ENCODE peak calls at places on chromosomes 2 and 18, in nine cellular contexts. One of them, this sample, is unnamed.

GRCh38 chr2:133369896-133370295 is 198.4 kb downstream of the NCKAP5 start:
- DNase-seq in thoracic aorta: no peak
- DNase-seq in A549: no peak
- DNase-seq in lower leg skin: no peak
- DNase-seq in Peyer's patch: no peak
- DNase-seq in cardiac muscle cell: no peak
- DNase-seq in suprapubic skin: no peak
- DNase-seq in HL-60: no peak
- DNase-seq in hepatocyte: no peak
- DNase-seq in this sample: no peak

GRCh38 chr18:4636957-4637356 is 181.8 kb upstream of the DLGAP1 start:
- DNase-seq in thoracic aorta: no peak
- DNase-seq in A549: no peak
- DNase-seq in lower leg skin: no peak
- DNase-seq in Peyer's patch: no peak
- DNase-seq in cardiac muscle cell: no peak
- DNase-seq in suprapubic skin: no peak
- DNase-seq in HL-60: no peak
- DNase-seq in hepatocyte: no peak
- DNase-seq in this sample: no peak

GRCh38 chr18:8367217-8367988 is 241.8 kb upstream of the RAB12 start:
- DNase-seq in thoracic aorta: no peak
- DNase-seq in A549: no peak
- DNase-seq in lower leg skin: no peak
- DNase-seq in Peyer's patch: no peak
- DNase-seq in cardiac muscle cell: peak; percentile 77
- DNase-seq in suprapubic skin: no peak
- DNase-seq in HL-60: no peak
- DNase-seq in hepatocyte: peak; percentile 70
- DNase-seq in this sample: peak; percentile 8

GRCh38 chr2:221465776-221466175 is 106.3 kb downstream of the EPHA4 start:
- DNase-seq in thoracic aorta: no peak
- DNase-seq in A549: no peak
- DNase-seq in lower leg skin: no peak
- DNase-seq in Peyer's patch: no peak
- DNase-seq in cardiac muscle cell: no peak
- DNase-seq in suprapubic skin: no peak
- DNase-seq in HL-60: no peak
- DNase-seq in hepatocyte: no peak
- DNase-seq in this sample: no peak

GRCh38 chr2:225429718-225430117 is 30.2 kb downstream of the NYAP2 start:
- DNase-seq in thoracic aorta: no peak
- DNase-seq in A549: no peak
- DNase-seq in lower leg skin: no peak
- DNase-seq in Peyer's patch: no peak
- DNase-seq in cardiac muscle cell: peak; percentile 8
- DNase-seq in suprapubic skin: no peak
- DNase-seq in HL-60: no peak
- DNase-seq in hepatocyte: peak; percentile 81
- DNase-seq in this sample: peak; percentile 10

GRCh38 chr18:78984941-78985784 is 5.5 kb downstream of the SALL3 start:
- DNase-seq in thoracic aorta: no peak
- DNase-seq in A549: peak; percentile 7
- DNase-seq in lower leg skin: no peak
- DNase-seq in Peyer's patch: no peak
- DNase-seq in cardiac muscle cell: peak; percentile 73
- DNase-seq in suprapubic skin: no peak
- DNase-seq in HL-60: no peak
- DNase-seq in hepatocyte: no peak
- DNase-seq in this sample: peak; percentile 38

GRCh38 chr2:17646838-17647701 is 106.5 kb downstream of the SMC6 start:
- DNase-seq in thoracic aorta: no peak
- DNase-seq in A549: no peak
- DNase-seq in lower leg skin: no peak
- DNase-seq in Peyer's patch: no peak
- DNase-seq in cardiac muscle cell: no peak
- DNase-seq in suprapubic skin: no peak
- DNase-seq in HL-60: no peak
- DNase-seq in hepatocyte: no peak
- DNase-seq in this sample: no peak

GRCh38 chr2:160039166-160039903 is 23.1 kb downstream of the PLA2R1 start:
- DNase-seq in thoracic aorta: no peak
- DNase-seq in A549: no peak
- DNase-seq in lower leg skin: no peak
- DNase-seq in Peyer's patch: no peak
- DNase-seq in cardiac muscle cell: no peak
- DNase-seq in suprapubic skin: no peak
- DNase-seq in HL-60: no peak
- DNase-seq in hepatocyte: no peak
- DNase-seq in this sample: peak; percentile 67

GRCh38 chr2:21142149-21142548 is 18.4 kb downstream of the TDRD15 start:
- DNase-seq in thoracic aorta: no peak
- DNase-seq in A549: no peak
- DNase-seq in lower leg skin: no peak
- DNase-seq in Peyer's patch: no peak
- DNase-seq in cardiac muscle cell: no peak
- DNase-seq in suprapubic skin: no peak
- DNase-seq in HL-60: no peak
- DNase-seq in hepatocyte: no peak
- DNase-seq in this sample: peak; percentile 30

GRCh38 chr2:232207174-232207573 is 171.4 kb upstream of the ALPP start:
- DNase-seq in thoracic aorta: no peak
- DNase-seq in A549: no peak
- DNase-seq in lower leg skin: no peak
- DNase-seq in Peyer's patch: no peak
- DNase-seq in cardiac muscle cell: no peak
- DNase-seq in suprapubic skin: no peak
- DNase-seq in HL-60: no peak
- DNase-seq in hepatocyte: no peak
- DNase-seq in this sample: no peak

GRCh38 chr2:241703128-241703604 is 1.3 kb downstream of the ING5 start:
- DNase-seq in thoracic aorta: no peak
- DNase-seq in A549: peak; percentile 26
- DNase-seq in lower leg skin: no peak
- DNase-seq in Peyer's patch: no peak
- DNase-seq in cardiac muscle cell: no peak
- DNase-seq in suprapubic skin: no peak
- DNase-seq in HL-60: no peak
- DNase-seq in hepatocyte: no peak
- DNase-seq in this sample: no peak

GRCh38 chr18:676069-676468 is 18.6 kb downstream of the TYMS start:
- DNase-seq in thoracic aorta: no peak
- DNase-seq in A549: no peak
- DNase-seq in lower leg skin: no peak
- DNase-seq in Peyer's patch: no peak
- DNase-seq in cardiac muscle cell: no peak
- DNase-seq in suprapubic skin: no peak
- DNase-seq in HL-60: no peak
- DNase-seq in hepatocyte: no peak
- DNase-seq in this sample: no peak

GRCh38 chr2:80269806-80270205 is 34.7 kb downstream of the LRRTM1 start:
- DNase-seq in thoracic aorta: no peak
- DNase-seq in A549: no peak
- DNase-seq in lower leg skin: no peak
- DNase-seq in Peyer's patch: no peak
- DNase-seq in cardiac muscle cell: no peak
- DNase-seq in suprapubic skin: no peak
- DNase-seq in HL-60: no peak
- DNase-seq in hepatocyte: peak; percentile 28
- DNase-seq in this sample: no peak

GRCh38 chr2:102313025-102313424 is 1.7 kb downstream of the IL1RL1 start:
- DNase-seq in thoracic aorta: no peak
- DNase-seq in A549: no peak
- DNase-seq in lower leg skin: no peak
- DNase-seq in Peyer's patch: no peak
- DNase-seq in cardiac muscle cell: no peak
- DNase-seq in suprapubic skin: no peak
- DNase-seq in HL-60: no peak
- DNase-seq in hepatocyte: no peak
- DNase-seq in this sample: peak; percentile 98

GRCh38 chr18:13051950-13052349 is 60.8 kb downstream of the CEP192 start:
- DNase-seq in thoracic aorta: no peak
- DNase-seq in A549: no peak
- DNase-seq in lower leg skin: no peak
- DNase-seq in Peyer's patch: peak; percentile 64
- DNase-seq in cardiac muscle cell: no peak
- DNase-seq in suprapubic skin: no peak
- DNase-seq in HL-60: peak; percentile 47
- DNase-seq in hepatocyte: no peak
- DNase-seq in this sample: peak; percentile 63

GRCh38 chr2:215403441-215404356 is 32.2 kb downstream of the FN1 start:
- DNase-seq in thoracic aorta: no peak
- DNase-seq in A549: no peak
- DNase-seq in lower leg skin: no peak
- DNase-seq in Peyer's patch: no peak
- DNase-seq in cardiac muscle cell: no peak
- DNase-seq in suprapubic skin: no peak
- DNase-seq in HL-60: no peak
- DNase-seq in hepatocyte: no peak
- DNase-seq in this sample: no peak

GRCh38 chr2:131063501-131064283 is 29.6 kb downstream of the FAM168B start:
- DNase-seq in thoracic aorta: no peak
- DNase-seq in A549: no peak
- DNase-seq in lower leg skin: no peak
- DNase-seq in Peyer's patch: peak; percentile 17
- DNase-seq in cardiac muscle cell: no peak
- DNase-seq in suprapubic skin: no peak
- DNase-seq in HL-60: no peak
- DNase-seq in hepatocyte: no peak
- DNase-seq in this sample: no peak

GRCh38 chr2:85326406-85326945 is 1.3 kb downstream of the TGOLN2 start:
- DNase-seq in thoracic aorta: no peak
- DNase-seq in A549: no peak
- DNase-seq in lower leg skin: no peak
- DNase-seq in Peyer's patch: peak; percentile 74
- DNase-seq in cardiac muscle cell: no peak
- DNase-seq in suprapubic skin: no peak
- DNase-seq in HL-60: no peak
- DNase-seq in hepatocyte: no peak
- DNase-seq in this sample: peak; percentile 33

GRCh38 chr2:127220102-127220806 is at the start of gene CYP27C1:
- DNase-seq in thoracic aorta: no peak
- DNase-seq in A549: peak; percentile 28
- DNase-seq in lower leg skin: no peak
- DNase-seq in Peyer's patch: no peak
- DNase-seq in cardiac muscle cell: peak; percentile 69
- DNase-seq in suprapubic skin: no peak
- DNase-seq in HL-60: no peak
- DNase-seq in hepatocyte: peak; percentile 54
- DNase-seq in this sample: no peak

DNA sequence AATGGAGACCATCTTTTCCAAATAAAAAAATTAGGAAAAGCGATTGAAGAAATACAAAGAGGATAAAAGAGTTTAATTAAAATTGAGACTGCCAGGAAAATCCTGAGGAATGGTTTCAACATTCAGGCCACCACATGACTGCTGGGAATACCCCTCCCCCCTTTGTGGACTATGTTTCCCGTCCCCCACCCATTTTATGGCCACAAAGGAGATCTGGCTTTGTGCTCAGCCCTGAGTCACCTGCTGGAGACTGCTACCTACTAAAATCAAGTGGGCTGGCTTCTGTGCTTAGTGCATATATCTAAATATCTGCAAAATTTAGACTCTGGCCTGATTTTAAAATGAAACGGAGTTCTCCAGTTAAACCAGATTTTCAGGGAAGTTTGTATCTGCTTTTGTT is 10.1 kb downstream of the RND3 start:
- DNase-seq in thoracic aorta: no peak
- DNase-seq in A549: no peak
- DNase-seq in lower leg skin: no peak
- DNase-seq in Peyer's patch: peak; percentile 84
- DNase-seq in cardiac muscle cell: no peak
- DNase-seq in suprapubic skin: no peak
- DNase-seq in HL-60: no peak
- DNase-seq in hepatocyte: peak; percentile 79
- DNase-seq in this sample: peak; percentile 50
- H3K4me3 ChIP-seq in thoracic aorta: peak overlapping the region; percentile 53
- H3K4me3 ChIP-seq in A549: peak overlapping the region; percentile 8
- H3K4me3 ChIP-seq in lower leg skin: no peak overlapping the region
- H3K4me3 ChIP-seq in Peyer's patch: no peak overlapping the region
- H3K4me3 ChIP-seq in cardiac muscle cell: no peak overlapping the region
- H3K4me3 ChIP-seq in suprapubic skin: no peak overlapping the region
- H3K4me3 ChIP-seq in HL-60: no peak overlapping the region
- H3K4me3 ChIP-seq in hepatocyte: peak overlapping the region; percentile 8
- H3K4me3 ChIP-seq in this sample: no peak overlapping the region

GRCh38 chr2:43225093-43225787 is 1.2 kb downstream of the ZFP36L2 start:
- DNase-seq in thoracic aorta: no peak
- DNase-seq in A549: no peak
- DNase-seq in lower leg skin: no peak
- DNase-seq in Peyer's patch: peak; percentile 85
- DNase-seq in cardiac muscle cell: peak; percentile 45
- DNase-seq in suprapubic skin: peak; percentile 78
- DNase-seq in HL-60: peak; percentile 86
- DNase-seq in hepatocyte: peak; percentile 70
- DNase-seq in this sample: no peak
- TF ChIP-seq CTCF in thoracic aorta: no peak
- TF ChIP-seq CTCF in A549: no peak
- TF ChIP-seq CTCF in lower leg skin: no peak
- TF ChIP-seq CTCF in Peyer's patch: no peak
- TF ChIP-seq CTCF in cardiac muscle cell: no peak
- TF ChIP-seq CTCF in suprapubic skin: no peak
- TF ChIP-seq CTCF in HL-60: no peak
- TF ChIP-seq CTCF in hepatocyte: no peak
- TF ChIP-seq CTCF in this sample: no peak

DNA sequence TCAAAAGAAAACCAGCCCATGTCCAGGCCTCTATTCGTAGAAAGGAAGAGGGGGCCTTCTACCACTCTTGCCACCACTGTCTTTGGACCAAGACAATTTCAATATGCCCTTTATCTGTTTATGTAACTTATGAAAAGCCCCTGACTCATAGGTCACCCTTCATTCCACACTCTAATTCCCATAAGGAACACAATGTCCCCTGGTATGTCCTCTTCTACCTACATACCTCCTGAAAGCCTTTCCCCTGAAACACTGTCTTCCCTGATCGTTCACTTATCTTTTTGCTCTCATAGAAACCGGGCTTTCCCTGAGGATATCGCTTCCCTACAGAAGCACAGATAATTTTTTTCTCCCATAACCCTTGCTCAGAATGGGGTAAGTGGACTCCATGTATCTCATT is 13.3 kb downstream of the EIF2AK3 start:
- DNase-seq in thoracic aorta: no peak
- DNase-seq in A549: no peak
- DNase-seq in lower leg skin: no peak
- DNase-seq in Peyer's patch: no peak
- DNase-seq in cardiac muscle cell: no peak
- DNase-seq in suprapubic skin: no peak
- DNase-seq in HL-60: no peak
- DNase-seq in hepatocyte: no peak
- DNase-seq in this sample: no peak
- H3K4me3 ChIP-seq in thoracic aorta: no peak overlapping the region
- H3K4me3 ChIP-seq in A549: no peak overlapping the region
- H3K4me3 ChIP-seq in lower leg skin: no peak overlapping the region
- H3K4me3 ChIP-seq in Peyer's patch: no peak overlapping the region
- H3K4me3 ChIP-seq in cardiac muscle cell: no peak overlapping the region
- H3K4me3 ChIP-seq in suprapubic skin: no peak overlapping the region
- H3K4me3 ChIP-seq in HL-60: no peak overlapping the region
- H3K4me3 ChIP-seq in hepatocyte: no peak overlapping the region
- H3K4me3 ChIP-seq in this sample: no peak overlapping the region

DNA sequence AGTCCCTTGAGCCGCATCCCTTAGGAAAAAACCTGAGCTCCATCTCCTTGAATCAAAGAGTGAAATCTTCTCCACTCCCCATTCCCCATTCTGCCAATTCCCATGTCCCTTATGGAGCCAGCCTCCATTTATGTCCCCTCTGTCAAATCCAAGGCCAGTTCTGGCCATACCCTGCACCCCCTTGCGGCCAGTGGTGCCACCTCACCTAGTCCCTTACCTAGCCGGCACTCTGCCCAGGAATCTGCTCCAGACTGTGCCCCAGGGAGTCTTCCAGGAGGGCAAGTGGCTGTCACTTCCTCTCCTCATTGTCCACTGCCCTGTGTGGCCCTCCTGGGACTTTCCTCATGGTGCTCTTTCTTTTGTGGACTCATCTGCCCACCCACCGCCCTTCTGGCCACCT is 195.4 kb upstream of the RMP24 start:
- DNase-seq in thoracic aorta: no peak
- DNase-seq in A549: peak; percentile 22
- DNase-seq in lower leg skin: no peak
- DNase-seq in Peyer's patch: no peak
- DNase-seq in cardiac muscle cell: no peak
- DNase-seq in suprapubic skin: no peak
- DNase-seq in HL-60: no peak
- DNase-seq in hepatocyte: no peak
- DNase-seq in this sample: no peak
- TF ChIP-seq CTCF in thoracic aorta: no peak
- TF ChIP-seq CTCF in A549: no peak
- TF ChIP-seq CTCF in lower leg skin: no peak
- TF ChIP-seq CTCF in Peyer's patch: no peak
- TF ChIP-seq CTCF in cardiac muscle cell: no peak
- TF ChIP-seq CTCF in suprapubic skin: no peak
- TF ChIP-seq CTCF in HL-60: no peak
- TF ChIP-seq CTCF in hepatocyte: no peak
- TF ChIP-seq CTCF in this sample: no peak